ENCODE peak calls at places on chromosome 15, in four cellular contexts. One of them, this sample, is unnamed.

GRCh38 chr15:29925227-29926082 is 103.2 kb upstream of the TJP1 start:
- DNase-seq in adrenal gland: peak
- DNase-seq in fibroblast of lung: peak
- DNase-seq in thyroid gland: peak
- DNase-seq in this sample: peak

GRCh38 chr15:71971905-71972304 is 146.0 kb downstream of the MYO9A start:
- DNase-seq in adrenal gland: no peak
- DNase-seq in fibroblast of lung: no peak
- DNase-seq in thyroid gland: no peak
- DNase-seq in this sample: no peak

GRCh38 chr15:88864861-88865497 is 30.4 kb downstream of the HAPLN3 start:
- DNase-seq in adrenal gland: no peak
- DNase-seq in fibroblast of lung: no peak
- DNase-seq in thyroid gland: no peak
- DNase-seq in this sample: no peak

GRCh38 chr15:78455749-78456148 is 17.7 kb downstream of the IREB2 start:
- DNase-seq in adrenal gland: peak
- DNase-seq in fibroblast of lung: peak
- DNase-seq in thyroid gland: peak
- DNase-seq in this sample: no peak

GRCh38 chr15:51524376-51524775 is 98.2 kb downstream of the DMXL2 start:
- DNase-seq in adrenal gland: no peak
- DNase-seq in fibroblast of lung: no peak
- DNase-seq in thyroid gland: no peak
- DNase-seq in this sample: no peak

GRCh38 chr15:80957976-80958375 is 31.6 kb downstream of the MESD start:
- DNase-seq in adrenal gland: no peak
- DNase-seq in fibroblast of lung: no peak
- DNase-seq in thyroid gland: no peak
- DNase-seq in this sample: no peak

GRCh38 chr15:67134577-67135492 is 69.4 kb downstream of the SMAD3 start:
- DNase-seq in adrenal gland: no peak
- DNase-seq in fibroblast of lung: no peak
- DNase-seq in thyroid gland: no peak
- DNase-seq in this sample: no peak

GRCh38 chr15:53128652-53129051 is 338.5 kb upstream of the ONECUT1 start:
- DNase-seq in adrenal gland: no peak
- DNase-seq in fibroblast of lung: no peak
- DNase-seq in thyroid gland: no peak
- DNase-seq in this sample: no peak

GRCh38 chr15:77966540-77967290 is 110.8 kb downstream of the TBC1D2B start:
- DNase-seq in adrenal gland: no peak
- DNase-seq in fibroblast of lung: peak
- DNase-seq in thyroid gland: peak
- DNase-seq in this sample: no peak

GRCh38 chr15:33533197-33533596 is 222.4 kb downstream of the RYR3 start:
- DNase-seq in adrenal gland: no peak
- DNase-seq in fibroblast of lung: no peak
- DNase-seq in thyroid gland: no peak
- DNase-seq in this sample: no peak

GRCh38 chr15:30791239-30791638 is 112.5 kb upstream of the FAN1 start:
- DNase-seq in adrenal gland: no peak
- DNase-seq in fibroblast of lung: no peak
- DNase-seq in thyroid gland: no peak
- DNase-seq in this sample: peak

GRCh38 chr15:35288580-35288979 is 203.5 kb upstream of the NANOGP8 start:
- DNase-seq in adrenal gland: no peak
- DNase-seq in fibroblast of lung: no peak
- DNase-seq in thyroid gland: no peak
- DNase-seq in this sample: no peak

DNA sequence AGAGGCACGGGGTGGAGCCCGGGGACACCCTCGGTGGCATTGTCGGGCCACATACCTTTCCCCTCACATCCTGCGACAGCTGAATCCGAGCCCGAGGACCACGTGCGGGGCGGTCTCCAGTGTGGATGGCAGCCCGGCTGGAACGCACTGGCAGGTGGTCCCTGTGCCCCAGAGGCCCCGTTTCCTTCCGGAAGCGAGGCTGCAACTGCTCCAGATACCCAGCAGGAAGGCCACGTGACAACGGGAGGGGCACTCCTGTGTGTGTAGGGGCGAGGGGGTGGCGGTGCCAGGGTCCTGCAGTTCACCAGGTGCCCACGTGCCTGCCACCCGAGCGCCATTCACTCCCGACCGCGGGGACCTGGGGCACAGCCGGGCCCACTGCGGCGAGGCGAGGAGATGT is 44.1 kb downstream of the APH1B start:
- DNase-seq in adrenal gland: no peak
- DNase-seq in fibroblast of lung: no peak
- DNase-seq in thyroid gland: no peak
- DNase-seq in this sample: no peak
- H3K27ac ChIP-seq in adrenal gland: no peak
- H3K27ac ChIP-seq in fibroblast of lung: no peak
- H3K27ac ChIP-seq in thyroid gland: no peak
- H3K27ac ChIP-seq in this sample: peak

GRCh38 chr15:93282808-93283207 is 193.8 kb upstream of the RGMA start:
- DNase-seq in adrenal gland: no peak
- DNase-seq in fibroblast of lung: no peak
- DNase-seq in thyroid gland: no peak
- DNase-seq in this sample: no peak
- H3K27ac ChIP-seq in adrenal gland: no peak
- H3K27ac ChIP-seq in fibroblast of lung: no peak
- H3K27ac ChIP-seq in thyroid gland: no peak
- H3K27ac ChIP-seq in this sample: no peak

DNA sequence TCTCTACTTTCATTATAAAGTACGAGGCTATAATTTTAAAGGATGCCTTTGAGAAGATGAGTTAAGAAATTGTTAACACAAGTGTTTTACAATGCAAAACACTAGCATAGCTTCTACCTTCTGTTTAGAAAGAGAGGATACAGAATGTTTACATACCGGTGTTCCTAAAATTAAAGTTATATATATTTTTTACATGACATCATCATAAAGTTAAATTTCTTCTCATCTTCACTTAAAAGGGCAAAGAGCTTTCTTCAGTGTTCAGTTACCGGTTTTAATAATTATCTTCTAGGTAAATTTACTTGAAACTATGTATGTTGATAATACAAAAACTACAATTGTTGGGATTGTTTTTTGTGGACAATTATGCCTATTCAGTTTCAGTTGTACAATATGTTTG is 32.7 kb upstream of the TM2D3 start:
- DNase-seq in adrenal gland: no peak
- DNase-seq in fibroblast of lung: no peak
- DNase-seq in thyroid gland: no peak
- DNase-seq in this sample: no peak
- H3K27ac ChIP-seq in adrenal gland: no peak
- H3K27ac ChIP-seq in fibroblast of lung: peak
- H3K27ac ChIP-seq in thyroid gland: no peak
- H3K27ac ChIP-seq in this sample: no peak

DNA sequence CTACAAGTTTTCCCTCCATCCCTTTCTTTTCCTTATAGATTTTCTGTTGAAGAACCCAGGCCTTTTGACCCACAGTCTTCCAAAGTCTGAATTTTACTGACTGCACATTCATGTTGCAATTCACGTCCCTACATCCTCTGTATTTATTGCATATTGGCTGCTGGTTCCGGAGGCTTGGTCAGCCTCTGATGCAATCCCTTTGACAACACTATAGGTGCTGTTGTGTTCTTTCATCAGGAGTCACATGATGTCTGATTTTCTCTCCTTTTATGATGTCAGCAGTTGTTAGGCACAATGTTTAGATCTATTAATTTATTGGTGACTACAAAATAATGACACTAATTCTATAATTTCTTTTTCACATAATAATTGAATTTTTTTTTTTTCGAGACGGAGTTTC is 8.7 kb downstream of the CYP1A1 start:
- DNase-seq in adrenal gland: no peak
- DNase-seq in fibroblast of lung: peak
- DNase-seq in thyroid gland: no peak
- DNase-seq in this sample: no peak
- H3K27ac ChIP-seq in adrenal gland: no peak
- H3K27ac ChIP-seq in fibroblast of lung: no peak
- H3K27ac ChIP-seq in thyroid gland: no peak
- H3K27ac ChIP-seq in this sample: no peak

GRCh38 chr15:95988574-95988887 is 342.0 kb upstream of the NR2F2 start:
- DNase-seq in adrenal gland: peak
- DNase-seq in fibroblast of lung: peak
- DNase-seq in thyroid gland: no peak
- DNase-seq in this sample: no peak
- H3K27ac ChIP-seq in adrenal gland: no peak
- H3K27ac ChIP-seq in fibroblast of lung: no peak
- H3K27ac ChIP-seq in thyroid gland: no peak
- H3K27ac ChIP-seq in this sample: no peak

GRCh38 chr15:70319466-70319865 is 221.7 kb upstream of the TLE3 start:
- DNase-seq in adrenal gland: no peak
- DNase-seq in fibroblast of lung: no peak
- DNase-seq in thyroid gland: no peak
- DNase-seq in this sample: no peak

GRCh38 chr15:70318594-70318993 is 220.9 kb upstream of the TLE3 start:
- DNase-seq in adrenal gland: no peak
- DNase-seq in fibroblast of lung: no peak
- DNase-seq in thyroid gland: no peak
- DNase-seq in this sample: no peak

GRCh38 chr15:70320077-70320830 is 222.5 kb upstream of the TLE3 start:
- DNase-seq in adrenal gland: no peak
- DNase-seq in fibroblast of lung: no peak
- DNase-seq in thyroid gland: no peak
- DNase-seq in this sample: no peak

GRCh38 chr15:70321106-70321809 is 223.5 kb upstream of the TLE3 start:
- DNase-seq in adrenal gland: no peak
- DNase-seq in fibroblast of lung: peak
- DNase-seq in thyroid gland: no peak
- DNase-seq in this sample: no peak

GRCh38 chr15:70318996-70319465 is 221.3 kb upstream of the TLE3 start:
- DNase-seq in adrenal gland: no peak
- DNase-seq in fibroblast of lung: peak
- DNase-seq in thyroid gland: no peak
- DNase-seq in this sample: no peak
- H3K27ac ChIP-seq in adrenal gland: no peak
- H3K27ac ChIP-seq in fibroblast of lung: peak
- H3K27ac ChIP-seq in thyroid gland: no peak
- H3K27ac ChIP-seq in this sample: no peak

DNA sequence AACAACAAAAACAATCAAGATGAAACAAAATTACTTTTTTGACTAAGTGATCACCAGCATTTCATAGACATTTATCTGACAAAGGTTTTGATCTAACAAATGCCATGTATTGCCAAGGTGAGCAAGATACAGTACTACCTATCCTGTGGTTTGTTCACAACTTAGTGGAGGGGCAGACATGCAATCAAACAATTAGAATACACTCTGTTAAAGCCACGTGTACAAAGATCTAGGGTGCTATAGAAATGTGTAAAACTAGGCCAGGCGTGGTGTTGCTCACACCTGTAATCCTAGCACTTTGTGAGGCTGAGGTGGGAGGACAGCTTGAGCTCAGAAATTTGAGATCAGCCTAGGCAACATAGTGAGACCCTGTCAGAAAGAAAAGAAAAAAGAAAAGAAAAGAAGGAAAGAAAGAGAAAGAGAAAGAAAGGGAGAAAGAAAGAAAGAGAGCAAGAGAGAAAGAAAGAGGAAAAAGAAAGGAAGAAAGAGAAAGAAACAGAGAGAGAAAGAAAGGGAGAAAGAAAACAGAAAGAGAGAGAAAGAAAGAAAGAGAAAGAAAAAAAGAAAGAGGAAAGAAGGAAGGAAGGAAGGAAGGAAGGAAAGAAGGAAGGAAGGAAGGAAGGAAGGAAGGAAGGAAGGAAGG is 1.4 kb upstream of the TRIM69 start:
- DNase-seq in adrenal gland: no peak
- DNase-seq in fibroblast of lung: no peak
- DNase-seq in thyroid gland: no peak
- DNase-seq in this sample: no peak
- H3K27ac ChIP-seq in adrenal gland: no peak
- H3K27ac ChIP-seq in fibroblast of lung: no peak
- H3K27ac ChIP-seq in thyroid gland: no peak
- H3K27ac ChIP-seq in this sample: peak

DNA sequence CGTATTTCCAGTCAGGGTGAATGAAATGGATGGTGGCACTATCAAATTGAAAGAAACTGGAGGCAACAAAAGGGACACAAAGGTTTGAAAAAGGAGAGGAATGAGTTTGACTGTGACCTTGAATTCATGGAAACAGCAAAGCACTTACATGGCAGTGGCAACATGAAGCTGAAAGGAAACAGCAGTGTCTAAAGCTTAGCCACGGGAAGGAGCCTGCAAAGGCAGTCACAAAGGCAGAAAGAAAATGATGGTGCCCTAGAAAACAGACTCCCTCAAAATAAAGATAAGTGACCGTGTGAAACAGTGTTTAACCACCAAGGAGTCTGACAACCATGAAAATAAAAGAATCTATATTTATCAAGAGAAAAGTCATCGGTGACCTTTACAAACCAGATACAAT is 51.2 kb downstream of the SLTM start:
- DNase-seq in adrenal gland: no peak
- DNase-seq in fibroblast of lung: no peak
- DNase-seq in thyroid gland: no peak
- DNase-seq in this sample: no peak
- H3K27ac ChIP-seq in adrenal gland: no peak
- H3K27ac ChIP-seq in fibroblast of lung: no peak
- H3K27ac ChIP-seq in thyroid gland: no peak
- H3K27ac ChIP-seq in this sample: no peak

This sample was measured in body of pancreas.